ENCODE peak calls at places on chromosomes 12 and 14, in seven cellular contexts. H, Q, J, F, T, Z and S are unnamed samples.

GRCh38 chr12:110266980-110267620 is 13.9 kb upstream of the ATP2A2 start:
- DNase-seq in H (peak; percentile 75), Q (no peak), J (no peak), F (no peak), T (peak; percentile 86), Z (peak; percentile 64), S (no peak)

GRCh38 chr14:34665785-34666425 is 36.0 kb upstream of the SNX6 start:
- DNase-seq in H (no peak), Q (no peak), J (no peak), F (no peak), T (peak; percentile 92), Z (peak; percentile 67), S (no peak)

GRCh38 chr14:88554458-88555286 is at the start of gene PTPN21:
- DNase-seq in H (peak; percentile 25), Q (no peak), J (no peak), F (no peak), T (peak; percentile 56), Z (peak; percentile 77), S (peak; percentile 57)

GRCh38 chr14:35385042-35385839 is 19.3 kb downstream of the NFKBIA start:
- DNase-seq in H (peak; percentile 91), Q (no peak), J (no peak), F (peak; percentile 44), T (peak; percentile 91), Z (peak; percentile 87), S (peak; percentile 81)

GRCh38 chr12:54370218-54370730 is 6.0 kb upstream of the GPR84 start:
- DNase-seq in H (no peak), Q (no peak), J (no peak), F (peak; percentile 45), T (peak; percentile 82), Z (peak; percentile 91), S (peak; percentile 97)

GRCh38 chr12:69019082-69019481 is 86.1 kb upstream of the CPM start:
- DNase-seq in H (no peak), Q (no peak), J (no peak), F (no peak), T (no peak), Z (no peak), S (no peak)

GRCh38 chr14:104546021-104546491 is 33.5 kb upstream of the C14orf180 start:
- DNase-seq in H (no peak), Q (no peak), J (no peak), F (no peak), T (no peak), Z (no peak), S (no peak)

GRCh38 chr14:86673523-86673969 is 1143.6 kb downstream of the FLRT2 start:
- DNase-seq in H (no peak), Q (no peak), J (no peak), F (no peak), T (no peak), Z (no peak), S (no peak)

GRCh38 chr14:66311935-66312334 is 174.2 kb upstream of the CCDC196 start:
- DNase-seq in H (peak; percentile 6), Q (no peak), J (no peak), F (no peak), T (no peak), Z (no peak), S (no peak)

GRCh38 chr14:34797747-34798583 is 77.2 kb downstream of the BAZ1A start:
- DNase-seq in H (peak; percentile 81), Q (no peak), J (no peak), F (no peak), T (no peak), Z (no peak), S (no peak)

GRCh38 chr12:102051431-102051965 is 10.3 kb downstream of the WASHC3 start:
- DNase-seq in H (no peak), Q (no peak), J (no peak), F (no peak), T (no peak), Z (no peak), S (no peak)

GRCh38 chr12:108606492-108606891 is 8.6 kb upstream of the TMEM119 start:
- DNase-seq in H (no peak), Q (no peak), J (no peak), F (no peak), T (no peak), Z (no peak), S (no peak)

GRCh38 chr12:26120561-26121274 is 4.1 kb downstream of the BHLHE41 start:
- DNase-seq in H (no peak), Q (no peak), J (no peak), F (no peak), T (no peak), Z (no peak), S (no peak)

GRCh38 chr12:9634177-9634803 is 26.6 kb upstream of the KLRB1 start:
- DNase-seq in H (peak; percentile 16), Q (peak; percentile 53), J (peak; percentile 73), F (no peak), T (peak; percentile 59), Z (peak; percentile 54), S (no peak)

GRCh38 chr12:4280351-4281163 is 7.0 kb downstream of the CCND2 start:
- DNase-seq in H (no peak), Q (no peak), J (no peak), F (no peak), T (peak; percentile 43), Z (no peak), S (no peak)

GRCh38 chr12:26987634-26988424 is 26.4 kb downstream of the TM7SF3 start:
- DNase-seq in H (no peak), Q (no peak), J (no peak), F (no peak), T (peak; percentile 46), Z (no peak), S (no peak)

GRCh38 chr14:61630399-61630798 is 64.9 kb upstream of the HIF1A start:
- DNase-seq in H (no peak), Q (no peak), J (no peak), F (no peak), T (no peak), Z (no peak), S (no peak)

GRCh38 chr12:40241741-40242140 is 16.9 kb downstream of the LRRK2 start:
- DNase-seq in H (no peak), Q (no peak), J (no peak), F (no peak), T (peak; percentile 27), Z (no peak), S (no peak)

GRCh38 chr12:52182456-52182855 is 9.4 kb downstream of the KRT80 start:
- DNase-seq in H (peak; percentile 39), Q (no peak), J (no peak), F (no peak), T (no peak), Z (no peak), S (no peak)

GRCh38 chr12:62760779-62761178 is 174.2 kb downstream of the PPM1H start:
- DNase-seq in H (no peak), Q (no peak), J (no peak), F (no peak), T (peak; percentile 32), Z (no peak), S (no peak)

GRCh38 chr14:67602995-67603545 is 3.0 kb upstream of the PIGH start:
- DNase-seq in H (no peak), Q (no peak), J (no peak), F (no peak), T (no peak), Z (no peak), S (no peak)